ENCODE peak calls at places on chromosomes 6 and 20, in ten cellular contexts. T is lower leg skin; Y is AG09319; O is HCT116; X is amygdala; G is T-helper 9 cell; U is WTC11; I is activated CD4-positive, alpha-beta T cell treated with anti-CD3 and anti-CD28 coated beads, Interleukin-2, amount 50 U/mL, for 48 hours; D is adrenal gland; Z is progenitor cell of endocrine pancreas. N is an unnamed sample.

GRCh38 chr6:3208096-3208774 is 19.2 kb downstream of the TUBB2B start:
- DNase-seq in T (peak; percentile 94), Y (peak; percentile 95), O (no peak), X (no peak), G (no peak), U (no peak), I (no peak), D (no peak), Z (no peak), N (no peak)

GRCh38 chr20:5531318-5532081 is 214.7 kb upstream of the PROKR2 start:
- DNase-seq in T (peak; percentile 79), Y (no peak), O (no peak), X (no peak), G (no peak), U (no peak), I (peak; percentile 26), D (no peak), Z (no peak), N (no peak)

GRCh38 chr6:46757206-46757564 is 10.5 kb downstream of the ANKRD66 start:
- DNase-seq in T (no peak), Y (no peak), O (no peak), X (no peak), G (no peak), U (no peak), I (no peak), D (no peak), Z (no peak), N (no peak)

GRCh38 chr6:168607272-168608112 is 166.5 kb downstream of the SMOC2 start:
- DNase-seq in T (peak; percentile 81), Y (no peak), O (no peak), X (no peak), G (no peak), U (peak; percentile 62), I (no peak), D (no peak), Z (no peak), N (no peak)

GRCh38 chr6:130018292-130018829 is at the start of gene L3MBTL3:
- DNase-seq in T (peak; percentile 97), Y (peak; percentile 49), O (peak; percentile 42), X (peak; percentile 71), G (peak; percentile 82), U (peak; percentile 92), I (peak; percentile 90), D (peak; percentile 90), Z (peak; percentile 80), N (peak; percentile 97)

GRCh38 chr20:957544-957943 is 41.4 kb upstream of the ANGPT4 start:
- DNase-seq in T (no peak), Y (no peak), O (no peak), X (no peak), G (no peak), U (no peak), I (no peak), D (no peak), Z (no peak), N (peak; percentile 80)

GRCh38 chr6:146433881-146434741 is 109.5 kb upstream of the RAB32 start:
- DNase-seq in T (no peak), Y (no peak), O (no peak), X (no peak), G (no peak), U (peak; percentile 53), I (no peak), D (no peak), Z (no peak), N (peak; percentile 76)

GRCh38 chr6:14711056-14711703 is 534.7 kb upstream of the JARID2 start:
- DNase-seq in T (no peak), Y (no peak), O (no peak), X (no peak), G (no peak), U (peak; percentile 63), I (peak; percentile 82), D (peak; percentile 56), Z (no peak), N (peak; percentile 88)

GRCh38 chr6:31680841-31681671 is at the start of gene LY6G5C:
- DNase-seq in T (peak; percentile 95), Y (peak; percentile 89), O (peak; percentile 73), X (peak; percentile 63), G (peak; percentile 43), U (peak; percentile 77), I (peak; percentile 80), D (peak; percentile 88), Z (peak; percentile 51), N (peak; percentile 97)

GRCh38 chr6:168828800-168829199 is 387.8 kb downstream of the SMOC2 start:
- DNase-seq in T (no peak), Y (no peak), O (no peak), X (no peak), G (no peak), U (no peak), I (no peak), D (no peak), Z (no peak), N (no peak)

GRCh38 chr6:146287691-146288369 is 255.8 kb upstream of the RAB32 start:
- DNase-seq in T (no peak), Y (peak; percentile 10), O (no peak), X (no peak), G (no peak), U (no peak), I (no peak), D (no peak), Z (no peak), N (no peak)

GRCh38 chr6:75098709-75099108 is 107.1 kb downstream of the COL12A1 start:
- DNase-seq in T (peak; percentile 81), Y (peak; percentile 81), O (peak; percentile 47), X (no peak), G (no peak), U (no peak), I (no peak), D (peak; percentile 80), Z (no peak), N (peak; percentile 83)

GRCh38 chr6:75279418-75279817 is 5.2 kb downstream of the TMEM30A start:
- DNase-seq in T (no peak), Y (no peak), O (no peak), X (no peak), G (no peak), U (no peak), I (no peak), D (no peak), Z (no peak), N (no peak)

GRCh38 chr6:42313941-42314570 is 96.4 kb upstream of the MRPS10 start:
- DNase-seq in T (no peak), Y (peak; percentile 49), O (no peak), X (no peak), G (no peak), U (no peak), I (no peak), D (no peak), Z (no peak), N (peak; percentile 77)

GRCh38 chr6:10465633-10466499 is 51.0 kb upstream of the TFAP2A start:
- DNase-seq in T (no peak), Y (no peak), O (peak; percentile 65), X (no peak), G (no peak), U (peak; percentile 83), I (peak; percentile 27), D (peak; percentile 22), Z (peak; percentile 24), N (no peak)

GRCh38 chr6:77341058-77341986 is 122.0 kb downstream of the HTR1B start:
- DNase-seq in T (no peak), Y (no peak), O (no peak), X (no peak), G (no peak), U (no peak), I (no peak), D (peak; percentile 77), Z (no peak), N (no peak)

GRCh38 chr6:143513410-143513809 is 1.9 kb upstream of the FUCA2 start:
- DNase-seq in T (no peak), Y (no peak), O (no peak), X (no peak), G (peak; percentile 36), U (peak; percentile 80), I (peak; percentile 56), D (no peak), Z (no peak), N (peak; percentile 81)

GRCh38 chr6:109039795-109040194 is 54.9 kb downstream of the SESN1 start:
- DNase-seq in T (no peak), Y (no peak), O (no peak), X (no peak), G (no peak), U (no peak), I (no peak), D (no peak), Z (no peak), N (no peak)

GRCh38 chr6:139519571-139520031 is 145.2 kb upstream of the CITED2 start:
- DNase-seq in T (no peak), Y (no peak), O (no peak), X (no peak), G (no peak), U (no peak), I (no peak), D (no peak), Z (no peak), N (peak; percentile 74)

GRCh38 chr20:17688965-17689364 is 6.9 kb upstream of the RRBP1 start:
- DNase-seq in T (no peak), Y (no peak), O (no peak), X (no peak), G (no peak), U (no peak), I (no peak), D (no peak), Z (no peak), N (no peak)

GRCh38 chr6:79280756-79281155 is 46.3 kb upstream of the HMGN3 start:
- DNase-seq in T (no peak), Y (no peak), O (no peak), X (no peak), G (no peak), U (no peak), I (no peak), D (no peak), Z (no peak), N (no peak)

GRCh38 chr6:24874776-24875175 is 61.0 kb downstream of the RIPOR2 start:
- DNase-seq in T (no peak), Y (no peak), O (no peak), X (no peak), G (no peak), U (no peak), I (no peak), D (no peak), Z (no peak), N (no peak)

GRCh38 chr6:156934054-156934424 is 156.9 kb downstream of the ARID1B start:
- DNase-seq in T (no peak), Y (no peak), O (no peak), X (no peak), G (no peak), U (no peak), I (no peak), D (no peak), Z (no peak), N (no peak)

GRCh38 chr6:137926207-137926731 is 59.2 kb downstream of the TNFAIP3 start:
- DNase-seq in T (no peak), Y (peak; percentile 52), O (peak; percentile 38), X (no peak), G (no peak), U (peak; percentile 56), I (peak; percentile 54), D (no peak), Z (no peak), N (peak; percentile 44)

GRCh38 chr6:39231844-39232243 is 2.6 kb upstream of the KCNK5 start:
- DNase-seq in T (no peak), Y (no peak), O (no peak), X (no peak), G (no peak), U (peak; percentile 41), I (no peak), D (no peak), Z (no peak), N (no peak)